ENCODE peak calls at places on chromosomes 5 and 9, in six cellular contexts. Y, I, X, V, U and L are unnamed samples.

GRCh38 chr9:83649515-83649914 is 26.6 kb downstream of the IDNK start:
- DNase-seq in Y (no peak), I (no peak), X (no peak), V (no peak), U (no peak), L (no peak)

GRCh38 chr5:158770506-158770905 is 329.2 kb downstream of the EBF1 start:
- DNase-seq in Y (no peak), I (no peak), X (peak), V (no peak), U (peak), L (no peak)

GRCh38 chr5:97412959-97413358 is 229.9 kb upstream of the RIOK2 start:
- DNase-seq in Y (no peak), I (no peak), X (no peak), V (no peak), U (no peak), L (no peak)

GRCh38 chr9:96048116-96048953 is 172.8 kb downstream of the ERCC6L2 start:
- DNase-seq in Y (peak), I (peak), X (no peak), V (no peak), U (peak), L (no peak)

GRCh38 chr5:56102885-56103284 is 108.1 kb upstream of the IL6ST start:
- DNase-seq in Y (no peak), I (no peak), X (no peak), V (no peak), U (no peak), L (no peak)

GRCh38 chr5:115599502-115599901 is 2.8 kb downstream of the TICAM2 start:
- DNase-seq in Y (no peak), I (no peak), X (peak), V (peak), U (no peak), L (no peak)

GRCh38 chr9:85172001-85172978 is 502.8 kb downstream of the NTRK2 start:
- DNase-seq in Y (no peak), I (no peak), X (no peak), V (no peak), U (peak), L (no peak)

GRCh38 chr9:438066-438465 is 223.4 kb downstream of the DOCK8 start:
- DNase-seq in Y (no peak), I (no peak), X (no peak), V (no peak), U (no peak), L (no peak)

GRCh38 chr5:172886974-172887491 is 53.0 kb downstream of the ERGIC1 start:
- DNase-seq in Y (no peak), I (peak), X (no peak), V (peak), U (peak), L (no peak)

GRCh38 chr9:127437497-127438264 is 13.5 kb downstream of the ZNF79 start:
- DNase-seq in Y (no peak), I (no peak), X (no peak), V (no peak), U (no peak), L (no peak)

GRCh38 chr5:142726188-142726731 is 40.4 kb upstream of the FGF1 start:
- DNase-seq in Y (no peak), I (no peak), X (no peak), V (peak), U (peak), L (no peak)

GRCh38 chr5:124007675-124008398 is 495.9 kb downstream of the CSNK1G3 start:
- DNase-seq in Y (no peak), I (no peak), X (no peak), V (peak), U (no peak), L (no peak)

GRCh38 chr9:104863180-104863883 is 64.6 kb downstream of the ABCA1 start:
- DNase-seq in Y (peak), I (no peak), X (peak), V (peak), U (peak), L (no peak)

GRCh38 chr9:70413427-70413797 is 1.0 kb downstream of the KLF9 start:
- DNase-seq in Y (peak), I (no peak), X (peak), V (peak), U (no peak), L (peak)

GRCh38 chr9:109600142-109600541 is 102.0 kb upstream of the PTPN3 start:
- DNase-seq in Y (no peak), I (no peak), X (no peak), V (peak), U (peak), L (no peak)

GRCh38 chr9:114214181-114214580 is 58.8 kb downstream of the COL27A1 start:
- DNase-seq in Y (no peak), I (peak), X (no peak), V (peak), U (no peak), L (no peak)

GRCh38 chr5:96691503-96692303 is 29.5 kb downstream of the CAST start:
- DNase-seq in Y (no peak), I (no peak), X (no peak), V (peak), U (peak), L (no peak)

GRCh38 chr9:9949948-9950347 is 662.9 kb downstream of the PTPRD start:
- DNase-seq in Y (peak), I (no peak), X (no peak), V (no peak), U (no peak), L (no peak)

GRCh38 chr5:38556115-38556598 is 289 bp downstream of the LIFR start:
- DNase-seq in Y (no peak), I (no peak), X (no peak), V (no peak), U (no peak), L (no peak)

GRCh38 chr5:160805376-160805775 is 46.6 kb downstream of the ATP10B start:
- DNase-seq in Y (no peak), I (no peak), X (no peak), V (no peak), U (no peak), L (no peak)

GRCh38 chr5:149759986-149760699 is 30.0 kb downstream of the PPARGC1B start:
- DNase-seq in Y (no peak), I (no peak), X (no peak), V (no peak), U (no peak), L (no peak)
- TF ChIP-seq CTCF in Y (peak), I (no peak), X (no peak), V (peak), U (no peak), L (no peak)

GRCh38 chr5:35960328-35960727 is 21.9 kb upstream of the CAPSL start:
- DNase-seq in Y (no peak), I (no peak), X (no peak), V (no peak), U (no peak), L (no peak)

GRCh38 chr5:35963381-35963843 is 25.0 kb upstream of the CAPSL start:
- DNase-seq in Y (no peak), I (no peak), X (no peak), V (peak), U (peak), L (no peak)
- TF ChIP-seq CTCF in Y (peak), I (no peak), X (no peak), V (peak), U (peak), L (peak)

GRCh38 chr9:120432600-120432999 is 147.4 kb downstream of the CDK5RAP2 start:
- DNase-seq in Y (no peak), I (no peak), X (no peak), V (no peak), U (no peak), L (no peak)
- TF ChIP-seq CTCF in Y (no peak), I (no peak), X (no peak), V (no peak), U (no peak), L (no peak)

GRCh38 chr9:92328225-92328624 is 2.5 kb downstream of the CENPP start:
- DNase-seq in Y (peak), I (no peak), X (peak), V (peak), U (peak), L (no peak)
- TF ChIP-seq CTCF in Y (peak), I (no peak), X (peak), V (peak), U (peak), L (no peak)

GRCh38 chr5:59351076-59351794 is 542.3 kb downstream of the PDE4D start:
- DNase-seq in Y (no peak), I (no peak), X (no peak), V (peak), U (no peak), L (no peak)

GRCh38 chr5:59346987-59347386 is 546.5 kb downstream of the PDE4D start:
- DNase-seq in Y (no peak), I (no peak), X (no peak), V (no peak), U (no peak), L (no peak)

GRCh38 chr5:59346514-59346913 is 547.0 kb downstream of the PDE4D start:
- DNase-seq in Y (no peak), I (no peak), X (no peak), V (no peak), U (no peak), L (no peak)

GRCh38 chr5:59348189-59348588 is 545.3 kb downstream of the PDE4D start:
- DNase-seq in Y (no peak), I (no peak), X (no peak), V (no peak), U (peak), L (no peak)
- TF ChIP-seq CTCF in Y (no peak), I (no peak), X (no peak), V (no peak), U (peak), L (no peak)

GRCh38 chr5:71597001-71597400 is 9.9 kb downstream of the MCCC2 start:
- DNase-seq in Y (no peak), I (no peak), X (no peak), V (no peak), U (no peak), L (no peak)

GRCh38 chr5:71596169-71596568 is 9.0 kb downstream of the MCCC2 start:
- DNase-seq in Y (no peak), I (no peak), X (no peak), V (no peak), U (no peak), L (no peak)

GRCh38 chr5:71600783-71601182 is 13.6 kb downstream of the MCCC2 start:
- DNase-seq in Y (no peak), I (no peak), X (no peak), V (no peak), U (no peak), L (no peak)

DNA sequence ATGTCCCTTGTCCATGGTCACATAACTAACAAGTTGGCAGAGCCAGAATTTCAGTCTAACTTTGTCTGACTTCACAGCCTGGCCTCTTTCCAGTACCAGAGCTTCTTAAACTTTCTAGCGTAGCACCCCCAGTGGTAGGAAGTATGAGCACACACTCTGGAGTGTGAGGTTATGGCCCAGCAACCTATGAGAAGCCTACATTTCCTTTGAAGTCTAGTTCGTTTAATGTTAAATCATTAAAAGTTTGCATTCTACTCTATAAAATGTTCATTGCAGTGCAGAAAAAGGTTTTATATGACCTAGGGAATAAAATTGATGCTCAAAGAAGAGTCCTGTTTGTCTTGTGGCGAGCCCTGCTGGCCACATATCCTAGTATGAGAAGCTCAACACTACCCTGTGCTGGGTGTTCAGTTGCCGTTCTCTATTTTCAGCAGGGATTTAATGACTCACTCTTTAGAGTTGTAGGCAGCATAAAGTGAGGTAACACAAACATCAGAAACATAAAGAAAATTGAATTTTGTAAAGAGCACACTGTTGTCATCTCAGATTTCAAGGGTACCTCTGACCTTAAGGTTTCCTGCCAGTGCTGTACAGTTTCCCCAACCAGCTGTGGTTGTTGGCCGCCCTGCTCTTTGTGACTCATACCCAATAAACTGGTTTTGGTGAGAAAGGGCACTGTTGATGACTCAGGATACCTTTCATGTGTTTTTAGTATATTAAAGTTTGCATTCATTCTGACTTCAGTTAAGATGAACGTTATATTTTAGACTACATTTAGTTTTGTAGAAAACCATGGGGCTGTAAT is 14.3 kb downstream of the MCCC2 start:
- DNase-seq in Y (peak), I (peak), X (peak), V (peak), U (peak), L (peak)
- TF ChIP-seq CTCF in Y (peak), I (peak), X (peak), V (peak), U (peak), L (peak)

GRCh38 chr9:124356745-124357390 is 58.4 kb downstream of the PSMB7 start:
- DNase-seq in Y (no peak), I (no peak), X (no peak), V (no peak), U (no peak), L (no peak)

GRCh38 chr9:124359426-124359825 is 55.8 kb downstream of the PSMB7 start:
- DNase-seq in Y (no peak), I (no peak), X (no peak), V (no peak), U (no peak), L (no peak)

GRCh38 chr9:124358617-124359016 is 56.6 kb downstream of the PSMB7 start:
- DNase-seq in Y (no peak), I (no peak), X (no peak), V (no peak), U (no peak), L (no peak)

GRCh38 chr9:124355941-124356744 is 59.1 kb downstream of the PSMB7 start:
- DNase-seq in Y (no peak), I (no peak), X (peak), V (no peak), U (no peak), L (no peak)

GRCh38 chr9:124357591-124358361 is 57.5 kb downstream of the PSMB7 start:
- DNase-seq in Y (no peak), I (no peak), X (no peak), V (no peak), U (no peak), L (no peak)
- TF ChIP-seq CTCF in Y (peak), I (no peak), X (no peak), V (peak), U (no peak), L (no peak)

DNA sequence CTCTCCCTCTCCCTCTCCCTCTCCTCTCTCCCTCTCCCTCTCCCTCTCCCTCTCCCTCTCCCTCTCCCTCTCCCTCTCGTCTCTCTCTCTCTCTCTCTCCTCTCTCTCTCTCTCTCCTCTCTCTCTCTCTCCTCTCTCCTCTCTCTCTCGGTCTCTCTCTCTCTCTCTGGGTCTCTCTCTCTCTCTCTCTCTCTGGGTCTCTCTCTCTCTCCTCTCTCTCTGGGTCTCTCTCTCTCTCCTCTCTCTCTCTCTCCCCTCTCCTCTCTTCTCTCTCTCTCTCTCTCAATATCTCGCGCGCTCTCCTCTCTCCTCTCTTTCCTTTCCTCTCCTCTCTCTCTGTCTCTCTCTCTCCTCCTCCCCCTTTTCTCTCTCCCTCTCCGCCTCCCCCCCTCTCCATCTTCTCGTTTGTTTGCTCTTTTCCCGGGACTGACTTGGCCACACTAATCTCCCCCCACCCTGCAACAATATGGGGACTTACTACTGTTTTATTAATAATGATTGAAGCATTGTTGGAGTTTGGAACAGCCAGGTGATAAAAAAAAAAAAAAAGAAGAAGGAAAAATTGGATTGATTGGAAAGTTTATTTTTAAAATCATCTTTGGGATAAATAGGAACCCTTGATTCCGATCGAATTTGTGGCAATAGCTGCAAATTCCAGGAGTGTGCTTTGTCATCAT is 857 bp upstream of the NR2F1-AS1 start:
- DNase-seq in Y (no peak), I (no peak), X (no peak), V (peak), U (peak), L (no peak)
- TF ChIP-seq CTCF in Y (no peak), I (no peak), X (no peak), V (no peak), U (no peak), L (no peak)